ENCODE peak calls at places on chromosomes 1 and 21, in four cellular contexts. M, I, B and J are unnamed samples. For H3K4me1, the result is how much of the 10 kb centered on the place peaks cover.

GRCh38 chr1:16064536-16065196 is 8.8 kb downstream of the FAM131C start:
- DNase-seq in B (peak), M (no peak), I (no peak), J (no peak)

GRCh38 chr1:105793541-105794146 is 1262.8 kb upstream of the PRMT6 start:
- DNase-seq in M (no peak), B (no peak), I (no peak), J (peak)

GRCh38 chr21:29673096-29673610 is 266.6 kb downstream of the GRIK1 start:
- DNase-seq in B (no peak), I (no peak), M (no peak), J (no peak)

GRCh38 chr1:240190881-240191385 is 99.2 kb downstream of the FMN2 start:
- DNase-seq in M (no peak), B (no peak), I (no peak), J (peak)

GRCh38 chr1:248850124-248850523 is 8.8 kb downstream of the ZNF692 start:
- DNase-seq in I (no peak), M (no peak), B (no peak), J (no peak)

GRCh38 chr1:220880726-220881506 is 1.7 kb downstream of the HLX start:
- DNase-seq in I (peak), B (peak), M (peak), J (no peak)

GRCh38 chr1:33878392-33878791 is 14.5 kb downstream of the HMGB4 start:
- DNase-seq in I (no peak), B (no peak), M (no peak), J (no peak)

GRCh38 chr1:226542623-226543103 is 5.9 kb upstream of the STUM start:
- DNase-seq in M (peak), I (peak), B (peak), J (no peak)

GRCh38 chr21:15552914-15553491 is 176.8 kb upstream of the USP25 start:
- DNase-seq in I (no peak), M (no peak), B (no peak), J (peak)

GRCh38 chr1:200302192-200302892 is 107.5 kb downstream of the ZNF281 start:
- DNase-seq in I (no peak), M (peak), B (peak), J (peak)

GRCh38 chr1:226082959-226083302 is 20.4 kb downstream of the H3-3A start:
- DNase-seq in M (peak), B (peak), I (peak), J (peak)

GRCh38 chr1:112716133-112716720 is 1.1 kb upstream of the PPM1J start:
- DNase-seq in I (peak), M (peak), B (peak), J (peak)

GRCh38 chr1:92291372-92291999 is 7.3 kb downstream of the GLMN start:
- DNase-seq in B (no peak), I (no peak), M (no peak), J (peak)

GRCh38 chr1:63545780-63546179 is 22.5 kb downstream of the EFCAB7 start:
- DNase-seq in B (no peak), I (no peak), M (no peak), J (no peak)

GRCh38 chr1:164702216-164702615 is 143.2 kb downstream of the PBX1 start:
- DNase-seq in I (no peak), M (no peak), B (no peak), J (no peak)

GRCh38 chr1:67013573-67013972 is 40.4 kb downstream of the SLC35D1 start:
- DNase-seq in M (no peak), I (no peak), B (no peak), J (peak)

GRCh38 chr1:2059290-2059953 is 9.2 kb downstream of the PRKCZ start:
- DNase-seq in I (peak), M (peak), B (no peak), J (no peak)

GRCh38 chr1:209805875-209806760 is at the start of gene IRF6:
- DNase-seq in I (peak), M (peak), B (peak), J (peak)

GRCh38 chr1:110085666-110086065 is 15.2 kb upstream of the ALX3 start:
- DNase-seq in M (no peak), B (no peak), I (no peak), J (no peak)

GRCh38 chr1:107682467-107682866 is 282.5 kb downstream of the VAV3 start:
- DNase-seq in I (no peak), B (no peak), M (no peak), J (no peak)

GRCh38 chr1:26014179-26014578 is 7.4 kb upstream of the EXTL1 start:
- DNase-seq in I (no peak), M (no peak), B (no peak), J (no peak)

GRCh38 chr1:231971397-231972233 is 345.0 kb downstream of the DISC1 start:
- DNase-seq in I (no peak), M (no peak), B (no peak), J (no peak)

GRCh38 chr1:38152351-38153082 is 105.9 kb upstream of the POU3F1 start:
- DNase-seq in M (no peak), B (no peak), I (no peak), J (no peak)

GRCh38 chr21:35649186-35649585 is 411.1 kb downstream of the SETD4 start:
- DNase-seq in I (no peak), M (no peak), B (no peak), J (peak)

GRCh38 chr1:205583461-205584130 is 48.2 kb downstream of the ELK4 start:
- DNase-seq in I (no peak), M (no peak), B (no peak), J (no peak)

GRCh38 chr1:173095632-173096031 is 44.9 kb upstream of the TNFSF18 start:
- DNase-seq in B (no peak), I (no peak), M (no peak), J (no peak)

GRCh38 chr1:17141441-17142197 is 22.4 kb upstream of the PADI2 start:
- DNase-seq in M (no peak), I (no peak), B (no peak), J (no peak)

GRCh38 chr1:42736152-42736551 is 3.9 kb downstream of the CLDN19 start:
- DNase-seq in M (no peak), B (no peak), I (peak), J (peak)

GRCh38 chr1:41823453-41823852 is 95.3 kb downstream of the HIVEP3 start:
- DNase-seq in M (peak), B (no peak), I (peak), J (peak)

GRCh38 chr1:200922406-200922805 is 27.7 kb downstream of the INAVA start:
- DNase-seq in I (no peak), B (no peak), M (no peak), J (no peak)

GRCh38 chr21:35422011-35422410 is 372.9 kb upstream of the RUNX1 start:
- DNase-seq in M (no peak), B (no peak), I (no peak), J (no peak)

GRCh38 chr1:168202941-168203654 is 22.7 kb upstream of the SFT2D2 start:
- DNase-seq in M (no peak), I (no peak), B (no peak), J (peak)

GRCh38 chr1:26417111-26417510 is 6.5 kb downstream of the LIN28A start:
- DNase-seq in B (peak), M (peak), I (peak), J (peak)

GRCh38 chr1:91527781-91528180 is 27.1 kb downstream of the CDC7 start:
- DNase-seq in M (no peak), I (no peak), B (no peak), J (no peak)

DNA sequence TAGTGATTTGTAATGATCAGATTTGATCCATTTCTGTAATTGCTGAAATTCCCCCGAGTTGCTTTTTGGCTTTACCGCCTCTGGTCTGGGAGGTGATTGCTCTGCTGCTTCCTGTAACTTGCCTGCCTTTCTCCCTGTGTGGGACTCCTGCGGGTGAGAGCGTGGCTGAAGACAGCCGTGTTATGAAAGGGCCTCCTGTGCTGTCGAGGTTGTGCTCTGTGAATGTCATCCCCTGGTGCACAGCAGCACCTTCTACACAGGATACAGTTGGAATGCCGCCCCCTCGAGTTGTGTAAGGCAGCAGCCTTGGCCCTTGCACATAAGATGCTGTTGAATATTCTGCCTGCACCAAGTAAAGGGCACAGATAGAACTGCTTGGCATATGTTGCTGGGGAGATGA is 5.9 kb downstream of the SOD1 start:
- DNase-seq in I (peak), B (no peak), M (no peak), J (peak)
- H3K4me1 ChIP-seq in I (under half), B (under half), M (under half), J (under half)

DNA sequence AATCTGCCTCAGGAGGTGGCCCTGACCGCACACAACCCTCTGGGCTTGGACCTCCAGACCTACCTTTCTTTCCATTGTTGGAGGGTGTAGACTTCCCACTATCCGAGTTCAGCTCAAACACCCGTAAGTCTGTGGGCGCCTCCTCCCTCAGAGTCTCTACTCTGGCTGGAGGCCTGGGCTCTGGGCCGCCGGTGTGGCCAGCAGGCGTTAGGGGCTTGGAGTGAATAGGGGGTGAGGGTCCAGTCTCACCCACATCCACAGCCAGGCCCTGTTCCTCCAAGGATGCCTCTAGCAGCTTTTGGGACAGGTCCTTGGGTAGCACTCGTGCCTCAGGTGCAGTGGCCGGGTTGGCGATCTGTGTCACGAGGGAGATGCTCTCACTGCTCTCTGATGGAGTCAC is 13.9 kb downstream of the TSSK3 start:
- DNase-seq in B (no peak), M (no peak), I (no peak), J (no peak)
- H3K27ac ChIP-seq in B (no peak), M (no peak), I (no peak), J (no peak)

DNA sequence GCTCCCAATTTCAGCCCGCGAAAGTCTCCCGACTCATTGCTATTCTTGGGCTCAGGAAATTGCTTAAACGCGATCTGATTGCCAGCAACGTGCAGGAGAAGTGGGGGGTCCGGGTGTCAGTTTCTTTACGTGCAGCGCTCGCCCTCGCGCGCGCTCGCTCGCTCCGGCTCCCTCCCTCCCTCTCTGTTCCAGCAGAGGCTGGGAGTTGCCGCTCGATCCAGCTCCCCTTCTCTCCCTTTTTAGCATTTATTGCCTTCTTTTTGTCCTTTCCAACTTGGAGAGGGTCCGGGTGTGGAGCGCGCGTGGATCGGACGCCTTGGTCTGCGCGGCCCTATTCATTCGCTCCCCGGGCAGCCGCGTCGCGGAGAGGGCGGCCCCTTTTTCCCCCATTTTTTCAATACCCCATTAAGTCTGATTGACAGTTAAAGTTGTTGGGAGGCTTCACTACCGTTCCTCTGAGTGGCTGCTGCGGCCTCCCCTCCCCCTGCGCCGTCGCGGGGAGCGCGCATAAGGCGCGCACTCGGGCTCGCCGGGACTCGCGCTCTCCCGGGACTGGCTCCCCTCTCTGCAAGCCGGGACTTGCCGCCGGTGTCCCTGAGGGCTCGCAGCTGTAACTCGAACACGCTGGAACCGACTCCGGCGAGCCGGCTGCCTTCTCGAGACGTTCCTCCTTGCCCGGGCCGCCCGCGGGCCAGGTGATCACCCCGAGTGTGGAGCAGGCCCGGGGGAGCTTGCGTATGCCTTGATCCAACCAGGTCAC is at the start of gene DHRS3:
- DNase-seq in M (peak), B (peak), I (peak), J (peak)
- H3K4me1 ChIP-seq in M (half or more), B (under half), I (under half), J (under half)

GRCh38 chr1:80202118-80202517 is 1195.6 kb upstream of the ADGRL4 start:
- DNase-seq in B (no peak), I (no peak), M (no peak), J (no peak)
- H3K27ac ChIP-seq in B (no peak), I (no peak), M (no peak), J (no peak)

GRCh38 chr21:44028287-44028659 is 16.2 kb downstream of the TRAPPC10 start:
- DNase-seq in I (no peak), B (no peak), M (no peak), J (no peak)
- H3K4me1 ChIP-seq in I (under half), B (under half), M (under half), J (under half)

GRCh38 chr1:154435801-154436200 is 30.7 kb downstream of the IL6R start:
- DNase-seq in I (peak), B (no peak), M (no peak), J (no peak)
- H3K27ac ChIP-seq in I (no peak), B (no peak), M (peak), J (no peak)